ENCODE peak calls at places on chromosomes 2 and 18, in ten cellular contexts. One of them, this sample, is unnamed.

GRCh38 chr2:230443540-230443939 is 27.5 kb downstream of the SP100 start:
- DNase-seq in type B pancreatic cell: no peak
- DNase-seq in OCI-M1: no peak
- DNase-seq in left lung: no peak
- DNase-seq in brain microvascular endothelial cell: peak
- DNase-seq in stimulated activated CD8-positive, alpha-beta memory T cell treated with anti-CD3 and anti-CD28 coated beads, Interleukin-7, amount 100 ng/mL, for 1 hour: no peak
- DNase-seq in anterior cingulate cortex: no peak
- DNase-seq in right cardiac atrium: no peak
- DNase-seq in CD8-positive, alpha-beta memory T cell: no peak
- DNase-seq in activated CD4-positive, alpha-beta T cell treated with anti-CD3 and anti-CD28 coated beads, Interleukin-2, amount 50 U/mL, for 24 hours: no peak
- DNase-seq in this sample: no peak

GRCh38 chr2:118014492-118014824 is 588 bp upstream of the CCDC93 start:
- DNase-seq in type B pancreatic cell: no peak
- DNase-seq in OCI-M1: no peak
- DNase-seq in left lung: peak
- DNase-seq in brain microvascular endothelial cell: no peak
- DNase-seq in stimulated activated CD8-positive, alpha-beta memory T cell treated with anti-CD3 and anti-CD28 coated beads, Interleukin-7, amount 100 ng/mL, for 1 hour: no peak
- DNase-seq in anterior cingulate cortex: no peak
- DNase-seq in right cardiac atrium: no peak
- DNase-seq in CD8-positive, alpha-beta memory T cell: no peak
- DNase-seq in activated CD4-positive, alpha-beta T cell treated with anti-CD3 and anti-CD28 coated beads, Interleukin-2, amount 50 U/mL, for 24 hours: no peak
- DNase-seq in this sample: no peak

GRCh38 chr18:49619792-49620191 is 57.9 kb downstream of the LIPG start:
- DNase-seq in type B pancreatic cell: no peak
- DNase-seq in OCI-M1: no peak
- DNase-seq in left lung: no peak
- DNase-seq in brain microvascular endothelial cell: no peak
- DNase-seq in stimulated activated CD8-positive, alpha-beta memory T cell treated with anti-CD3 and anti-CD28 coated beads, Interleukin-7, amount 100 ng/mL, for 1 hour: no peak
- DNase-seq in anterior cingulate cortex: no peak
- DNase-seq in right cardiac atrium: no peak
- DNase-seq in CD8-positive, alpha-beta memory T cell: no peak
- DNase-seq in activated CD4-positive, alpha-beta T cell treated with anti-CD3 and anti-CD28 coated beads, Interleukin-2, amount 50 U/mL, for 24 hours: no peak
- DNase-seq in this sample: no peak

GRCh38 chr2:236991874-236992273 is 93.8 kb upstream of the COPS8 start:
- DNase-seq in type B pancreatic cell: peak
- DNase-seq in OCI-M1: no peak
- DNase-seq in left lung: no peak
- DNase-seq in brain microvascular endothelial cell: no peak
- DNase-seq in stimulated activated CD8-positive, alpha-beta memory T cell treated with anti-CD3 and anti-CD28 coated beads, Interleukin-7, amount 100 ng/mL, for 1 hour: no peak
- DNase-seq in anterior cingulate cortex: no peak
- DNase-seq in right cardiac atrium: no peak
- DNase-seq in CD8-positive, alpha-beta memory T cell: no peak
- DNase-seq in activated CD4-positive, alpha-beta T cell treated with anti-CD3 and anti-CD28 coated beads, Interleukin-2, amount 50 U/mL, for 24 hours: no peak
- DNase-seq in this sample: no peak

GRCh38 chr2:213036836-213037235 is 114.6 kb downstream of the IKZF2 start:
- DNase-seq in type B pancreatic cell: no peak
- DNase-seq in OCI-M1: no peak
- DNase-seq in left lung: no peak
- DNase-seq in brain microvascular endothelial cell: peak
- DNase-seq in stimulated activated CD8-positive, alpha-beta memory T cell treated with anti-CD3 and anti-CD28 coated beads, Interleukin-7, amount 100 ng/mL, for 1 hour: no peak
- DNase-seq in anterior cingulate cortex: no peak
- DNase-seq in right cardiac atrium: no peak
- DNase-seq in CD8-positive, alpha-beta memory T cell: no peak
- DNase-seq in activated CD4-positive, alpha-beta T cell treated with anti-CD3 and anti-CD28 coated beads, Interleukin-2, amount 50 U/mL, for 24 hours: no peak
- DNase-seq in this sample: no peak

GRCh38 chr2:11875481-11875880 is 129.0 kb downstream of the LPIN1 start:
- DNase-seq in type B pancreatic cell: no peak
- DNase-seq in OCI-M1: no peak
- DNase-seq in left lung: no peak
- DNase-seq in brain microvascular endothelial cell: no peak
- DNase-seq in stimulated activated CD8-positive, alpha-beta memory T cell treated with anti-CD3 and anti-CD28 coated beads, Interleukin-7, amount 100 ng/mL, for 1 hour: no peak
- DNase-seq in anterior cingulate cortex: no peak
- DNase-seq in right cardiac atrium: no peak
- DNase-seq in CD8-positive, alpha-beta memory T cell: no peak
- DNase-seq in activated CD4-positive, alpha-beta T cell treated with anti-CD3 and anti-CD28 coated beads, Interleukin-2, amount 50 U/mL, for 24 hours: no peak
- DNase-seq in this sample: no peak

GRCh38 chr18:11857177-11857887 is 6.1 kb downstream of the CHMP1B start:
- DNase-seq in type B pancreatic cell: no peak
- DNase-seq in OCI-M1: peak
- DNase-seq in left lung: peak
- DNase-seq in brain microvascular endothelial cell: peak
- DNase-seq in stimulated activated CD8-positive, alpha-beta memory T cell treated with anti-CD3 and anti-CD28 coated beads, Interleukin-7, amount 100 ng/mL, for 1 hour: no peak
- DNase-seq in anterior cingulate cortex: no peak
- DNase-seq in right cardiac atrium: peak
- DNase-seq in CD8-positive, alpha-beta memory T cell: no peak
- DNase-seq in activated CD4-positive, alpha-beta T cell treated with anti-CD3 and anti-CD28 coated beads, Interleukin-2, amount 50 U/mL, for 24 hours: no peak
- DNase-seq in this sample: no peak

GRCh38 chr2:37544617-37545031 is 126.8 kb downstream of the CDC42EP3 start:
- DNase-seq in type B pancreatic cell: no peak
- DNase-seq in OCI-M1: no peak
- DNase-seq in left lung: no peak
- DNase-seq in brain microvascular endothelial cell: no peak
- DNase-seq in stimulated activated CD8-positive, alpha-beta memory T cell treated with anti-CD3 and anti-CD28 coated beads, Interleukin-7, amount 100 ng/mL, for 1 hour: no peak
- DNase-seq in anterior cingulate cortex: no peak
- DNase-seq in right cardiac atrium: no peak
- DNase-seq in CD8-positive, alpha-beta memory T cell: no peak
- DNase-seq in activated CD4-positive, alpha-beta T cell treated with anti-CD3 and anti-CD28 coated beads, Interleukin-2, amount 50 U/mL, for 24 hours: no peak
- DNase-seq in this sample: no peak

GRCh38 chr18:32470136-32470712 is 458 bp downstream of the GAREM1 start:
- DNase-seq in type B pancreatic cell: peak
- DNase-seq in OCI-M1: no peak
- DNase-seq in left lung: no peak
- DNase-seq in brain microvascular endothelial cell: peak
- DNase-seq in stimulated activated CD8-positive, alpha-beta memory T cell treated with anti-CD3 and anti-CD28 coated beads, Interleukin-7, amount 100 ng/mL, for 1 hour: no peak
- DNase-seq in anterior cingulate cortex: peak
- DNase-seq in right cardiac atrium: peak
- DNase-seq in CD8-positive, alpha-beta memory T cell: no peak
- DNase-seq in activated CD4-positive, alpha-beta T cell treated with anti-CD3 and anti-CD28 coated beads, Interleukin-2, amount 50 U/mL, for 24 hours: no peak
- DNase-seq in this sample: no peak